ENCODE peak calls at places on chromosomes 13 and 19, in nine cellular contexts. Q is activated CD4-positive, CD25-positive, alpha-beta regulatory T cell treated with anti-CD3 and anti-CD28 coated beads, Interleukin-2, amount 50 U/mL, for 16 hours; V is spleen; E is amygdala; Z is C1 segment of cervical spinal cord; W is cardiac muscle cell; D is pons; P is iPS DF 19.7; U is psoas muscle. H is an unnamed sample.

GRCh38 chr13:98285852-98286594 is 109.0 kb upstream of the RNF113B start:
- DNase-seq in Q (no peak), V (no peak), E (no peak), Z (no peak), W (no peak), D (no peak), P (no peak), U (no peak), H (no peak)

GRCh38 chr13:27132538-27132937 is 39.1 kb downstream of the USP12 start:
- DNase-seq in Q (no peak), V (no peak), E (no peak), Z (no peak), W (no peak), D (no peak), P (no peak), U (no peak), H (no peak)

GRCh38 chr19:5232798-5233505 is 107.7 kb downstream of the PTPRS start:
- DNase-seq in Q (no peak), V (no peak), E (no peak), Z (no peak), W (no peak), D (no peak), P (no peak), U (no peak), H (no peak)

GRCh38 chr13:40609972-40610726 is 56.3 kb downstream of the FOXO1 start:
- DNase-seq in Q (no peak), V (no peak), E (no peak), Z (no peak), W (no peak), D (no peak), P (no peak), U (no peak), H (no peak)

GRCh38 chr13:40987606-40988280 is 31.4 kb downstream of the ELF1 start:
- DNase-seq in Q (no peak), V (no peak), E (no peak), Z (no peak), W (no peak), D (no peak), P (no peak), U (no peak), H (no peak)

GRCh38 chr19:33267706-33268105 is 34.6 kb downstream of the CEBPA start:
- DNase-seq in Q (no peak), V (peak; percentile 77), E (no peak), Z (no peak), W (no peak), D (no peak), P (no peak), U (no peak), H (no peak)

GRCh38 chr13:49777746-49778614 is 14.5 kb downstream of the KPNA3 start:
- DNase-seq in Q (no peak), V (no peak), E (no peak), Z (no peak), W (no peak), D (no peak), P (no peak), U (no peak), H (no peak)

GRCh38 chr13:59384154-59384553 is 779.6 kb downstream of the DIAPH3 start:
- DNase-seq in Q (no peak), V (no peak), E (no peak), Z (no peak), W (no peak), D (no peak), P (no peak), U (no peak), H (no peak)

GRCh38 chr13:113837554-113838355 is 26.1 kb downstream of the GAS6 start:
- DNase-seq in Q (no peak), V (no peak), E (peak; percentile 52), Z (peak; percentile 69), W (peak; percentile 52), D (peak; percentile 83), P (no peak), U (peak; percentile 96), H (peak; percentile 97)

GRCh38 chr13:99316657-99317244 is 9.6 kb upstream of the GPR183 start:
- DNase-seq in Q (no peak), V (no peak), E (no peak), Z (no peak), W (no peak), D (no peak), P (no peak), U (peak; percentile 28), H (no peak)

GRCh38 chr19:29896790-29897189 is 45.2 kb upstream of the URI1 start:
- DNase-seq in Q (no peak), V (no peak), E (no peak), Z (no peak), W (no peak), D (no peak), P (no peak), U (no peak), H (no peak)

GRCh38 chr13:22047082-22047784 is 376.4 kb downstream of the FGF9 start:
- DNase-seq in Q (no peak), V (no peak), E (no peak), Z (no peak), W (no peak), D (no peak), P (no peak), U (no peak), H (no peak)

GRCh38 chr19:38932425-38933179 is 1.9 kb downstream of the MRPS12 start:
- DNase-seq in Q (no peak), V (no peak), E (no peak), Z (no peak), W (peak; percentile 60), D (peak; percentile 16), P (no peak), U (no peak), H (no peak)

H was measured in left cardiac atrium.